ENCODE peak calls at places on chromosomes 4 and X, in six cellular contexts. X is aorta, Q is PC-3, M is cardiac muscle cell, D is adrenal gland, J is psoas muscle. V is an unnamed sample.

GRCh38 chrX:103793541-103793932 is 16.9 kb downstream of the PLP1 start:
- DNase-seq in X (no peak), Q (no peak), M (peak; percentile 44), D (no peak), J (no peak), V (no peak)

GRCh38 chr4:71709961-71710360 is 73.9 kb downstream of the GC start:
- DNase-seq in X (no peak), Q (peak; percentile 76), M (peak; percentile 45), D (no peak), J (no peak), V (no peak)

GRCh38 chr4:122827258-122827887 is 742 bp downstream of the FGF2 start:
- DNase-seq in X (peak; percentile 65), Q (peak; percentile 33), M (peak; percentile 64), D (no peak), J (peak; percentile 79), V (peak; percentile 41)

GRCh38 chr4:158496030-158496741 is 25.5 kb upstream of the RXFP1 start:
- DNase-seq in X (peak; percentile 42), Q (peak; percentile 58), M (peak; percentile 20), D (peak; percentile 62), J (no peak), V (peak; percentile 21)

GRCh38 chrX:19127649-19128168 is 5.4 kb upstream of the ADGRG2 start:
- DNase-seq in X (no peak), Q (peak; percentile 49), M (peak; percentile 69), D (peak; percentile 51), J (no peak), V (peak; percentile 16)

GRCh38 chrX:130055103-130055502 is 55.2 kb downstream of the ELF4 start:
- DNase-seq in X (peak; percentile 66), Q (no peak), M (peak; percentile 32), D (no peak), J (peak; percentile 58), V (peak; percentile 37)

GRCh38 chr4:7120341-7120740 is 52.5 kb upstream of the GRPEL1 start:
- DNase-seq in X (no peak), Q (peak; percentile 17), M (no peak), D (no peak), J (no peak), V (no peak)

GRCh38 chr4:111064342-111064993 is 441.6 kb upstream of the PITX2 start:
- DNase-seq in X (no peak), Q (peak; percentile 41), M (peak; percentile 0), D (no peak), J (no peak), V (no peak)

GRCh38 chr4:152454398-152455011 is 81.4 kb downstream of the FBXW7 start:
- DNase-seq in X (no peak), Q (peak; percentile 53), M (peak; percentile 51), D (no peak), J (no peak), V (no peak)

GRCh38 chrX:52262195-52262546 is 77.5 kb downstream of the MAGED4 start:
- DNase-seq in X (no peak), Q (no peak), M (no peak), D (no peak), J (no peak), V (no peak)

GRCh38 chr4:4217123-4217522 is 9.6 kb downstream of the OTOP1 start:
- DNase-seq in X (no peak), Q (no peak), M (no peak), D (no peak), J (no peak), V (no peak)

GRCh38 chrX:118495958-118496762 is 545 bp downstream of the DOCK11 start:
- DNase-seq in X (peak; percentile 77), Q (peak; percentile 44), M (no peak), D (peak; percentile 56), J (peak; percentile 70), V (peak; percentile 21)

GRCh38 chrX:109654710-109655109 is 29.7 kb upstream of the KCNE5 start:
- DNase-seq in X (no peak), Q (no peak), M (no peak), D (no peak), J (no peak), V (no peak)

GRCh38 chr4:142307857-142308256 is 538.2 kb downstream of the INPP4B start:
- DNase-seq in X (no peak), Q (no peak), M (no peak), D (no peak), J (peak; percentile 53), V (no peak)

GRCh38 chrX:153381684-153382532 is 19.2 kb downstream of the PNMA6E start:
- DNase-seq in X (no peak), Q (no peak), M (peak; percentile 95), D (peak; percentile 88), J (no peak), V (no peak)

GRCh38 chr4:184544711-184545409 is 70.5 kb upstream of the IRF2 start:
- DNase-seq in X (no peak), Q (no peak), M (no peak), D (no peak), J (no peak), V (no peak)

GRCh38 chr4:47855350-47855749 is 17.5 kb upstream of the CORIN start:
- DNase-seq in X (no peak), Q (no peak), M (no peak), D (no peak), J (no peak), V (no peak)

GRCh38 chrX:71225661-71226060 is 2.6 kb downstream of the GJB1 start:
- DNase-seq in X (no peak), Q (peak; percentile 10), M (peak; percentile 4), D (no peak), J (no peak), V (no peak)

GRCh38 chr4:159837071-159837470 is 734.2 kb downstream of the RAPGEF2 start:
- DNase-seq in X (no peak), Q (no peak), M (no peak), D (no peak), J (no peak), V (no peak)

GRCh38 chr4:167688660-167689142 is 403.6 kb upstream of the ANXA10 start:
- DNase-seq in X (no peak), Q (no peak), M (no peak), D (no peak), J (no peak), V (no peak)

GRCh38 chr4:187268940-187269339 is 545.3 kb upstream of the FAT1 start:
- DNase-seq in X (no peak), Q (peak; percentile 65), M (no peak), D (no peak), J (no peak), V (no peak)

GRCh38 chr4:103105558-103106356 is 6.1 kb upstream of the BDH2 start:
- DNase-seq in X (no peak), Q (no peak), M (peak; percentile 16), D (no peak), J (no peak), V (no peak)

GRCh38 chrX:74370482-74370881 is 50.8 kb upstream of the SLC16A2 start:
- DNase-seq in X (no peak), Q (no peak), M (no peak), D (no peak), J (no peak), V (no peak)

GRCh38 chr4:141706445-141706844 is 70.1 kb downstream of the IL15 start:
- DNase-seq in X (no peak), Q (no peak), M (no peak), D (no peak), J (no peak), V (no peak)

GRCh38 chr4:123418486-123418931 is 21.9 kb downstream of the SPRY1 start:
- DNase-seq in X (no peak), Q (peak; percentile 88), M (peak; percentile 95), D (no peak), J (no peak), V (no peak)

GRCh38 chr4:54696649-54697048 is 38.9 kb downstream of the KIT start:
- DNase-seq in X (no peak), Q (peak; percentile 7), M (no peak), D (no peak), J (no peak), V (no peak)

GRCh38 chr4:113686950-113687718 is 74.4 kb downstream of the CAMK2D start:
- DNase-seq in X (no peak), Q (no peak), M (peak; percentile 36), D (no peak), J (no peak), V (no peak)

DNA sequence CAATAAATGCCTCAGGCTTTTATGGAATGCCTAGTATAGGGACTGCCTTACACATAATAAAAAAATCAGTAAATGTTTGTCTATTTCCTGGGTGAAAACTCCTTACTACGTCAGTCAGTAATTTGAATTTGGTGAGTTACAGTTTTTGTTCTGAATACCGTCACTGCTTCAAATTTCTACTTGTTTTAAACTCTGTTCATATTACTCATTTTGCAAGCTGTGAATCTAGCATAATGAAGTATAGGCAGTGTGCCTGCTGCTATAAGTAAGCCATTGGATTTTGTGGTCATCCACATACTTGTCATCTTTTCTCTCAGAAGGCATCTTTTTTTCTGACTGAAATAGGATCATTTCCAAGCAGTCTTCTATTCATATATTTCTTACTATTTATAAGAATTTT is 43.1 kb downstream of the SYNPO2 start:
- DNase-seq in X (no peak), Q (no peak), M (no peak), D (no peak), J (no peak), V (no peak)
- H3K4me1 ChIP-seq in X (peaks cover 20% of the 10 kb centered on the region), Q (no peaks in the 10 kb centered on the region), M (no peaks in the 10 kb centered on the region), D (no peaks in the 10 kb centered on the region), J (peaks cover 8% of the 10 kb centered on the region), V (peaks cover 51% of the 10 kb centered on the region)

DNA sequence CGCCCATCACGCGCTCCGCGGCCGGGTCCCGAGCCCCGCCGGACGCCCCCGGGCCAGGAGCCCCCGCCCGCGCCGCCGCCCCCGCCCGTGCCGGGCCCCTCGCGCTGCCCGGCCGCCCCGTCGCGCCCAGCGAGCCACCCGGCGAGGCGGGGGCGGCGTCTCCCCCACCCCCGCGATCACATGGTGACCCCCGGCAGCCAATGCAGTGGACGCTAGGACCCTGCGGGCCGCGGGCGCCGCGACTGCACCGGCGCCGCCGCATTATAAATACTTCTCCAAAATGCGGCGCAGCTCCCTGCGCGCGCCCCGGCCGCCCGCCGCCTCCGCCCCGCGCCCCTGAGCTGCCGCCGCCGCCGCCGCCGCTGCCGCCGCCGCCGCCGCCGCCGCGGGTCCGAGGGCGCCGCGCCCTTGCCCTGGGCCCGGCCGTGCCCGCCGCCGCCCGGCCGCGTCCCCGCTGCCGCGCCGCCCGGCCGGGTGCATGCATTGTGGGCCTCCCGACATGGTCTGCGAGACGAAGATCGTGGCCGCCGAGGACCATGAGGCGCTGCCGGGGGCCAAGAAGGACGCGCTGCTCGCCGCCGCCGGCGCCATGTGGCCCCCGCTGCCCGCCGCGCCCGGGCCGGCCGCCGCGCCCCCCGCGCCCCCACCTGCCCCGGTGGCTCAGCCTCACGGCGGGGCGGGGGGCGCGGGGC is at the start of gene NAT8L:
- DNase-seq in X (peak; percentile 51), Q (peak; percentile 11), M (peak; percentile 27), D (no peak), J (peak; percentile 69), V (no peak)
- H3K4me1 ChIP-seq in X (no peaks in the 10 kb centered on the region), Q (no peaks in the 10 kb centered on the region), M (peaks cover 4% of the 10 kb centered on the region), D (no peaks in the 10 kb centered on the region), J (peaks cover 4% of the 10 kb centered on the region), V (peaks cover 6% of the 10 kb centered on the region)

GRCh38 chr4:20678382-20678781 is 21.9 kb upstream of the PACRGL start:
- DNase-seq in X (no peak), Q (no peak), M (no peak), D (no peak), J (no peak), V (no peak)
- H3K4me1 ChIP-seq in X (no peaks in the 10 kb centered on the region), Q (no peaks in the 10 kb centered on the region), M (no peaks in the 10 kb centered on the region), D (no peaks in the 10 kb centered on the region), J (no peaks in the 10 kb centered on the region), V (no peaks in the 10 kb centered on the region)

DNA sequence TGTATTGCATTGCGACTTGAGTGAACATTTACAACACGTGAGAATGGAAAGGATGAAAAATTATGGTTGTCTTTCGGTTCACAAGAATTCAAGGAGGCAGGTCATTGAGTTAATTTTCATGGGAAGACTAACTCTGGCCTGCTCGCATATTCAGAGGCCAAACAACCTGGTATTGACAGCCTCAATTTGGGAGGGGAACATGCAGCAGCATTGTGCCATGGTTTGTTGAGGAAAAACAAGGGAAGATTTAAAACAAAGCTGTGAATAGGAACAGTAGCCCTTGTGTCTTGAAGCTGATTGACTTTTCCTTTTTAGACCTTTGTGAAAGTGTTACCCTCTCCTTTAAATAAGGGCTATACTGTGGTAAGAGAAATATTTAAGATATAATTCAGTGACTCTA is 31.9 kb downstream of the FAT4 start:
- DNase-seq in X (no peak), Q (no peak), M (no peak), D (no peak), J (no peak), V (no peak)
- H3K4me1 ChIP-seq in X (peaks cover 2% of the 10 kb centered on the region), Q (no peaks in the 10 kb centered on the region), M (no peaks in the 10 kb centered on the region), D (no peaks in the 10 kb centered on the region), J (no peaks in the 10 kb centered on the region), V (no peaks in the 10 kb centered on the region)

V was measured in heart left ventricle.